ENCODE peak calls at places on chromosome 11, in ten cellular contexts. Y is AG09309, V is IMR-90, B is osteoblast, N is spleen, T is HFF-Myc, C is PC-3, O is A673, K is A549, S is upper lobe of right lung. X is an unnamed sample.

GRCh38 chr11:76918941-76919386 is 58.2 kb downstream of the ACER3 start:
- DNase-seq in C (peak; percentile 82), K (peak; percentile 21), Y (peak; percentile 32), B (peak; percentile 39), N (no peak), O (peak; percentile 81), T (peak; percentile 37), V (peak; percentile 78), S (no peak), X (peak; percentile 42)

GRCh38 chr11:3219281-3219892 is 774 bp upstream of the MRGPRG start:
- DNase-seq in O (no peak), K (no peak), T (no peak), S (no peak), C (no peak), B (peak; percentile 80), V (no peak), N (no peak), Y (no peak), X (no peak)

GRCh38 chr11:89491141-89491690 is at the start of gene NOX4:
- DNase-seq in Y (no peak), N (peak; percentile 75), T (no peak), C (no peak), O (peak; percentile 14), S (peak; percentile 63), B (peak; percentile 80), K (no peak), V (peak; percentile 48), X (no peak)

GRCh38 chr11:121352301-121352891 is 59.8 kb downstream of the SC5D start:
- DNase-seq in S (no peak), K (no peak), Y (no peak), V (no peak), N (no peak), B (no peak), O (no peak), T (no peak), C (no peak), X (no peak)

GRCh38 chr11:78742430-78742829 is 167.8 kb upstream of the NARS2 start:
- DNase-seq in B (no peak), N (no peak), K (no peak), S (peak; percentile 77), V (peak; percentile 6), O (peak; percentile 4), Y (no peak), T (no peak), C (peak; percentile 88), X (peak; percentile 12)

GRCh38 chr11:65440831-65441499 is 18.4 kb downstream of the NEAT1 start:
- DNase-seq in C (peak; percentile 4), S (peak; percentile 37), O (no peak), N (peak; percentile 71), Y (no peak), K (no peak), V (peak; percentile 43), B (no peak), T (no peak), X (no peak)

GRCh38 chr11:77819921-77820564 is 479 bp downstream of the RSF1 start:
- DNase-seq in C (peak; percentile 35), K (peak; percentile 39), B (peak; percentile 48), N (no peak), O (peak; percentile 60), V (peak; percentile 27), Y (no peak), T (no peak), S (peak; percentile 76), X (no peak)

GRCh38 chr11:89521792-89522191 is 30.6 kb upstream of the NOX4 start:
- DNase-seq in C (no peak), T (no peak), N (no peak), K (no peak), O (no peak), B (no peak), V (no peak), Y (no peak), S (no peak), X (no peak)

GRCh38 chr11:76807206-76807875 is 24.2 kb downstream of the TSKU start:
- DNase-seq in Y (no peak), S (peak; percentile 90), B (peak; percentile 91), K (peak; percentile 76), O (peak; percentile 95), V (peak; percentile 69), N (peak; percentile 92), T (peak; percentile 95), C (peak; percentile 88), X (peak; percentile 68)

GRCh38 chr11:96228472-96228871 is 114.5 kb downstream of the MAML2 start:
- DNase-seq in S (no peak), O (peak; percentile 87), B (peak; percentile 58), N (no peak), Y (no peak), T (peak; percentile 92), V (peak; percentile 96), K (no peak), C (peak; percentile 98), X (peak; percentile 93)

GRCh38 chr11:9148727-9149126 is 57.3 kb upstream of the SCUBE2 start:
- DNase-seq in C (no peak), Y (no peak), T (no peak), N (no peak), K (no peak), V (no peak), B (no peak), O (no peak), S (no peak), X (no peak)

GRCh38 chr11:3166268-3167142 is 1.4 kb upstream of the OSBPL5 start:
- DNase-seq in B (peak; percentile 62), N (peak; percentile 63), O (no peak), K (no peak), S (peak; percentile 60), T (no peak), C (no peak), Y (no peak), V (no peak), X (no peak)

GRCh38 chr11:17471501-17471900 is 5.1 kb downstream of the ABCC8 start:
- DNase-seq in K (no peak), C (peak; percentile 16), B (peak; percentile 62), O (no peak), V (no peak), S (no peak), Y (no peak), N (no peak), T (no peak), X (no peak)

GRCh38 chr11:117437041-117437790 is 109.6 kb downstream of the CEP164 start:
- DNase-seq in Y (no peak), S (no peak), C (no peak), T (no peak), O (no peak), V (no peak), B (peak; percentile 73), K (no peak), N (peak; percentile 51), X (no peak)

DNA sequence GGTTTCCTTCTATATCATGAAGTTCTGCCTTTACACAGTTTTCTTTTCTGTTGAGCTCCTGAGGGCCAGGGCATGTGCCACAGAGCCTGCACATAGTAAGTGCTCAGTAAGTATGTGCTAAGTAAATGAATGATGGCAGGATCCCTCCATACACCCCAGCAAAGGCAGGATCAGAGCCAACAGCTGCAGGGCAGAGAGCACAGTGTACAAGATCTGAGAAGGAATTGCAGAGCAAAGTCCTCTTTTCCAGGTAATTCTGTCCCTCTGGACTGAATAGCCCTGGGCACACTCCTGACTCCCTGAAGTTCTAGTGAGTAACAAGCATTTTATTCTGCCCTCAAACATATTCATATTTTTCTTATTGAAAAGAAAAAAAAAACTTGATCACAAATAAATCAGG is 117.7 kb downstream of the GALNT18 start:
- DNase-seq in C (no peak), T (no peak), O (no peak), B (no peak), V (no peak), S (no peak), N (no peak), K (no peak), Y (no peak), X (no peak)
- H3K4me3 ChIP-seq in C (no peak overlapping the region), T (no peak overlapping the region), O (no peak overlapping the region), B (no peak overlapping the region), V (no peak overlapping the region), S (no peak overlapping the region), N (no peak overlapping the region), K (no peak overlapping the region), Y (no peak overlapping the region), X (no peak overlapping the region)

GRCh38 chr11:6300325-6300724 is 20.0 kb downstream of the CAVIN3 start:
- DNase-seq in S (no peak), B (no peak), V (peak; percentile 16), N (no peak), O (no peak), C (no peak), K (no peak), Y (no peak), T (no peak), X (no peak)
- TF ChIP-seq CTCF in S (no peak), B (no peak), V (no peak), N (no peak), O (no peak), C (no peak), K (no peak), Y (no peak), T (no peak), X (no peak)

DNA sequence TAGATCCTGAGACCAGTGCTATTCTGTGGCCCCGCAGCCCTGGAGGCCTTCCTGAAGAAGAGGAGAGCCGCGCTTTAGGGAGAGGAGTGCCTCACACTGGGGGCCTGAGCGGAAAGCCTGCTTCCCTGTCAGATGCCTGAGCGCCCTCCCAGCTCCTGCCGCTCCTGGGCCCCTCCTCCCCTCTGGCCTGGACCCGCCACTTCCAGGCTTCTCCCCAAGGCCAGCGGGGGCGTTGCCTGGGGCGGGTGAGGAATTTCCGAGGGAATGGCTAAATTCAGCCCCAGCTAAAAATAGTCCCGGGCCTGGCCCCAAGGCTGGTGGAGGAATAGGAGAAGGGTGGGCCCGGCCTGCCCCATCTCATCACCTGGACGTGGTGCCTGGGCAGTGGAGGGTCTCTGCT is 15.4 kb downstream of the ARHGEF17 start:
- DNase-seq in Y (no peak), N (peak; percentile 82), K (no peak), T (no peak), S (peak; percentile 79), O (no peak), B (peak; percentile 96), C (no peak), V (peak; percentile 77), X (no peak)
- H3K4me3 ChIP-seq in Y (no peak overlapping the region), N (no peak overlapping the region), K (no peak overlapping the region), T (no peak overlapping the region), S (peak overlapping the region; percentile 14), O (no peak overlapping the region), B (peak overlapping the region; percentile 35), C (no peak overlapping the region), V (no peak overlapping the region), X (no peak overlapping the region)

GRCh38 chr11:124109377-124109776 is 5.9 kb upstream of the VWA5A start:
- DNase-seq in S (no peak), Y (no peak), K (no peak), T (no peak), V (no peak), N (no peak), B (no peak), O (no peak), C (no peak), X (no peak)

GRCh38 chr11:124113890-124114289 is 1.4 kb upstream of the VWA5A start:
- DNase-seq in Y (no peak), K (no peak), T (no peak), V (peak; percentile 8), B (no peak), O (peak; percentile 37), S (no peak), N (no peak), C (no peak), X (no peak)

DNA sequence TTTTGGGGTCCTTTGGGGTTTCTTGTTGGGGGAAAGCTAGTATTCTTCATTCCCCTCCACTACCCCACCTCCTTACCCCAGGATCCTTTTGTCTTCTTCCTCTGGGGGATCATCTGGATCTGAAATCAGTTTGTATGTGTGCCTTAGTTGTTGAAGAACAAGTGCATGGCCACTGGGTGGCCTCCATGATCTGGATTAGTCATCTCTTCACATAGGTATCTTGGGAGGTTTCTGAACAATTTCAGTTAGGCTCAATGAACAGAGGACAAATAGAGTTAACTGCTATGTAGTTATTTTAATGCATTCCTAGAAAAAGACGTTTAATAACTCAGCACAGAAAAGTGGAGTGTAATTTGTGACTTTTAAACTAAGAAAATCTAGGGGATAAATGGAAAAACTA is 7.1 kb upstream of the VWA5A start:
- DNase-seq in K (no peak), N (no peak), Y (no peak), O (peak; percentile 58), C (peak; percentile 53), T (no peak), S (no peak), B (no peak), V (peak; percentile 15), X (peak; percentile 13)
- TF ChIP-seq CTCF in K (no peak), N (no peak), Y (peak; percentile 19), O (peak; percentile 62), C (peak; percentile 56), T (peak; percentile 25), S (peak; percentile 21), B (peak; percentile 21), V (peak; percentile 23), X (peak; percentile 46)

X was measured in astrocyte of the cerebellum.